ENCODE peak calls at places on chromosomes 3 and 15, in six cellular contexts. Z is endodermal cell, N is GM23248, U is IMR-90, I is mesenchymal stem cell, S is HCT116. E is an unnamed sample.

GRCh38 chr3:125332504-125332903 is 42.6 kb downstream of the ZNF148 start:
- DNase-seq in U (no peak), I (no peak), N (no peak), Z (no peak), S (no peak), E (no peak)

GRCh38 chr15:48059786-48060185 is 61.0 kb upstream of the SLC24A5 start:
- DNase-seq in N (peak; percentile 3), Z (no peak), S (no peak), I (no peak), U (peak; percentile 14), E (no peak)

GRCh38 chr3:24003466-24003865 is 58.4 kb downstream of the NR1D2 start:
- DNase-seq in N (no peak), Z (no peak), U (no peak), I (no peak), S (no peak), E (no peak)

GRCh38 chr15:64883097-64883581 is 28.6 kb upstream of the ANKDD1A start:
- DNase-seq in I (peak; percentile 61), N (peak; percentile 40), Z (no peak), S (no peak), U (peak; percentile 33), E (no peak)

GRCh38 chr3:185688808-185689207 is 102.7 kb downstream of the SENP2 start:
- DNase-seq in I (peak; percentile 99), N (peak; percentile 100), Z (peak; percentile 67), U (peak; percentile 99), S (peak; percentile 98), E (peak; percentile 66)

GRCh38 chr3:185397676-185398075 is 34.7 kb downstream of the MAP3K13 start:
- DNase-seq in N (no peak), Z (no peak), S (no peak), U (no peak), I (no peak), E (no peak)

GRCh38 chr15:27696530-27696929 is 402.6 kb downstream of the OCA2 start:
- DNase-seq in Z (no peak), I (no peak), S (no peak), N (no peak), U (no peak), E (no peak)

GRCh38 chr15:78640840-78641733 is at the start of gene CHRNB4:
- DNase-seq in Z (peak; percentile 95), I (peak; percentile 30), N (peak; percentile 10), U (no peak), S (no peak), E (peak; percentile 87)

GRCh38 chr3:17645074-17645698 is 97.2 kb downstream of the TBC1D5 start:
- DNase-seq in S (peak; percentile 43), I (peak; percentile 81), N (peak; percentile 75), Z (peak; percentile 49), U (peak; percentile 76), E (peak; percentile 46)

GRCh38 chr3:46662771-46663551 is 30.5 kb downstream of the ALS2CL start:
- DNase-seq in N (peak; percentile 81), Z (peak; percentile 48), I (peak; percentile 52), U (peak; percentile 69), S (no peak), E (no peak)

GRCh38 chr3:120033594-120033993 is 60.7 kb downstream of the GSK3B start:
- DNase-seq in N (no peak), S (no peak), Z (no peak), U (no peak), I (no peak), E (no peak)

GRCh38 chr3:33831053-33831452 is 32.6 kb downstream of the PDCD6IP start:
- DNase-seq in N (peak; percentile 59), S (no peak), Z (no peak), U (peak; percentile 43), I (no peak), E (no peak)

GRCh38 chr3:141863497-141863896 is 12.9 kb upstream of the ATP1B3 start:
- DNase-seq in N (peak; percentile 9), U (no peak), S (no peak), Z (no peak), I (no peak), E (no peak)

GRCh38 chr3:14352002-14352627 is 50.3 kb upstream of the SLC6A6 start:
- DNase-seq in U (peak; percentile 7), S (peak; percentile 91), I (no peak), N (peak; percentile 25), Z (peak; percentile 88), E (no peak)

GRCh38 chr3:52086939-52087675 is 30.7 kb upstream of the DUSP7 start:
- DNase-seq in N (peak; percentile 34), S (no peak), U (peak; percentile 56), I (no peak), Z (no peak), E (no peak)

GRCh38 chr15:99104788-99105515 is at the start of gene SYNM:
- DNase-seq in Z (peak; percentile 95), N (peak; percentile 81), U (peak; percentile 72), I (peak; percentile 79), S (peak; percentile 77), E (peak; percentile 82)

GRCh38 chr3:114155370-114155821 is 23.5 kb downstream of the DRD3 start:
- DNase-seq in Z (peak; percentile 82), N (peak; percentile 47), S (peak; percentile 34), U (peak; percentile 30), I (peak; percentile 29), E (peak; percentile 62)

GRCh38 chr15:89429023-89429422 is 67.4 kb downstream of the RHCG start:
- DNase-seq in S (no peak), I (peak; percentile 17), N (peak; percentile 47), Z (no peak), U (no peak), E (no peak)

GRCh38 chr3:184582583-184582982 is 21.0 kb downstream of the EPHB3 start:
- DNase-seq in I (peak; percentile 76), S (no peak), U (no peak), Z (peak; percentile 80), N (peak; percentile 91), E (peak; percentile 88)

GRCh38 chr3:47781685-47782537 is at the start of gene SMARCC1:
- DNase-seq in I (peak; percentile 97), N (peak; percentile 99), S (peak; percentile 93), U (peak; percentile 97), Z (peak; percentile 99), E (peak; percentile 96)

GRCh38 chr3:47780727-47781325 is 867 bp downstream of the SMARCC1 start:
- DNase-seq in S (no peak), I (peak; percentile 64), Z (no peak), U (peak; percentile 32), N (peak; percentile 59), E (no peak)

GRCh38 chr3:47781326-47781684 is 388 bp downstream of the SMARCC1 start:
- DNase-seq in S (no peak), N (peak; percentile 70), U (no peak), Z (peak; percentile 78), I (peak; percentile 59), E (no peak)

GRCh38 chr3:47782538-47783308 is 1.0 kb upstream of the SMARCC1 start:
- DNase-seq in U (no peak), N (no peak), I (no peak), S (no peak), Z (peak; percentile 47), E (no peak)

DNA sequence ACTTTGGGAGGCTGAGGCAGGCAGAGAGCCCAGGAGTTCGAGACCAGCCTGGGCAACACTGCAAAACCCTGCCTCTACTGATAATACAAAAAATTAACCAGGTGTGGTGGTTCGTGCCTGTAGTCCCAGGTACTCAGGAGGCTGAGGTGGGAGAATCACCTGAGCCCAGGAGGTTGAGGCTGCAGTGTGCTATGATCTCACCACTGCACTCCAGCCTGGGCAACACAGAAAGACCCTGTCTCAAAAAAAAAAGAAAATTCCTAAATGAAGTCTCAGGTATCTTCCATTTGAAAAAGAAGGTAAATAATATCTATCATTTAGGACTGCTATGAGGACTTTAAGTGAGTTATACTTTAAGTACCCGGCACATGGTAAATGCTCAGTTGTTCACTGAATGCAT is 2.9 kb downstream of the SMARCC1 start:
- DNase-seq in Z (no peak), S (no peak), U (no peak), I (no peak), N (no peak), E (no peak)
- H3K9ac ChIP-seq in Z (no peak overlapping the region), S (no peak overlapping the region), U (no peak overlapping the region), I (no peak overlapping the region), N (no peak overlapping the region), E (no peak overlapping the region)

DNA sequence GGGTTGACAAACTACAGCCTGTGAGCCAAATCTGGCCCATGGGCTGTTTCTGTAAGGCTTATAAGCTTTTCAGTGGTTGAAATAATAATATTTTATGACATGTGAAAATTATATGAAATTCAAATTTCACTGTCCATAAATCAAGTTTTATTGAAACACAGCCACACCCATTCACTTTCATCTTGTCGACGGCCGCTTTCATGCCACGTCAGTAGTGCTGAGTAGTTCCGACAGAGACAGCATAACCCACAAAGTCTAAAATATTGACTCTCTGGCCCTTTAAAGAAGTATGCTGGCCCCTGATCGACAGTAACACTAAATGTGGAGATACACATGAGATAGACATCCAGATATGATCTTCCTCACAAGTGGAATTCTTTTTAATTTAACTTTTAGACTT is 102.8 kb downstream of the PDZRN3 start:
- DNase-seq in N (peak; percentile 41), S (no peak), I (no peak), U (no peak), Z (no peak), E (no peak)
- H3K9ac ChIP-seq in N (no peak overlapping the region), S (no peak overlapping the region), I (peak overlapping the region; percentile 69), U (no peak overlapping the region), Z (no peak overlapping the region), E (no peak overlapping the region)

GRCh38 chr3:188345223-188345622 is 191.3 kb downstream of the LPP start:
- DNase-seq in U (peak; percentile 57), S (no peak), N (peak; percentile 33), Z (no peak), I (peak; percentile 53), E (no peak)
- H3K9ac ChIP-seq in U (no peak overlapping the region), S (no peak overlapping the region), N (no peak overlapping the region), Z (no peak overlapping the region), I (peak overlapping the region; percentile 40), E (no peak overlapping the region)

DNA sequence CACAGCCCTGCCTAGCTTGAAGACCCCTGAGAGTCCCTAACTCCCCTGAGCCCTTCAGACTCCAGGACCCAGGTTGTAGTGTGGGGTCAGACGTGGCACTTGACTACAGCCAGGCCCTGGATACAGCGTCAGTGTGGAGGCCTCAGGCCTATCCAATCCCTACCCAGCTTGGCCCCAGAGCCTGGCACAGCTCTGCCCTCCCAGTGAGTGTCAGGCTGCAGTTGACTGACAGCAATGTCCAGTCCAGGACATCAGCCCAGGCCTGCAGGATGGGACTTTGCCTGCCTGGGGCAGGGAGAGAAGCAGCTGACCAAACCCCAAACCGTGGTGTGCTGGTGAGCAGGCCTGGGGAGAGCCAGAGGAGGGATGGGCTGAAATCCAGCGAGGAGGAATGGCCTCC is 27.3 kb downstream of the KLF13 start:
- DNase-seq in I (peak; percentile 27), U (no peak), N (peak; percentile 32), S (no peak), Z (no peak), E (no peak)
- H3K9ac ChIP-seq in I (peak overlapping the region; percentile 85), U (peak overlapping the region; percentile 19), N (peak overlapping the region; percentile 73), S (no peak overlapping the region), Z (no peak overlapping the region), E (peak overlapping the region; percentile 2)